ENCODE peak calls at places on chromosomes 13 and 19, in five cellular contexts. V, H, P, G and E are unnamed samples.

GRCh38 chr13:114226088-114226487 is 8.6 kb upstream of the CDC16 start:
- DNase-seq in V (no peak), H (no peak), P (no peak), G (no peak), E (peak)

GRCh38 chr13:100646030-100646673 is 28.4 kb downstream of the TMTC4 start:
- DNase-seq in V (peak), H (peak), P (peak), G (no peak), E (peak)

GRCh38 chr13:60397693-60398437 is 845 bp downstream of the TDRD3 start:
- DNase-seq in V (peak), H (peak), P (no peak), G (no peak), E (peak)

GRCh38 chr19:35142531-35143230 is 374 bp upstream of the FXYD7 start:
- DNase-seq in V (no peak), H (no peak), P (peak), G (no peak), E (peak)

GRCh38 chr13:25097426-25097825 is 1.5 kb downstream of the PABPC3 start:
- DNase-seq in V (no peak), H (no peak), P (no peak), G (no peak), E (no peak)

GRCh38 chr19:48170817-48171347 is 402 bp downstream of the ZSWIM9 start:
- DNase-seq in V (no peak), H (no peak), P (no peak), G (no peak), E (peak)

GRCh38 chr13:114339779-114340534 is 25.7 kb downstream of the CHAMP1 start:
- DNase-seq in V (peak), H (peak), P (no peak), G (no peak), E (peak)

GRCh38 chr13:45184693-45185092 is 16.2 kb downstream of the KCTD4 start:
- DNase-seq in V (no peak), H (no peak), P (no peak), G (no peak), E (no peak)

GRCh38 chr19:3039641-3040077 is 10.6 kb upstream of the TLE2 start:
- DNase-seq in V (no peak), H (peak), P (no peak), G (no peak), E (no peak)

GRCh38 chr13:75226755-75227435 is 255.1 kb downstream of the TBC1D4 start:
- DNase-seq in V (peak), H (no peak), P (no peak), G (no peak), E (no peak)

GRCh38 chr19:3056454-3057016 is 5.8 kb downstream of the TLE5 start:
- DNase-seq in V (no peak), H (no peak), P (no peak), G (no peak), E (no peak)

GRCh38 chr13:102930566-102930965 is 84.7 kb downstream of the ERCC5 start:
- DNase-seq in V (no peak), H (no peak), P (no peak), G (peak), E (no peak)

GRCh38 chr19:29969891-29970290 is 27.9 kb downstream of the URI1 start:
- DNase-seq in V (no peak), H (no peak), P (no peak), G (no peak), E (no peak)

GRCh38 chr13:53408306-53408705 is 379.7 kb downstream of the OLFM4 start:
- DNase-seq in V (no peak), H (no peak), P (no peak), G (no peak), E (no peak)

GRCh38 chr13:33918199-33918932 is 100.4 kb downstream of the RFC3 start:
- DNase-seq in V (peak), H (no peak), P (no peak), G (no peak), E (no peak)

GRCh38 chr19:45254044-45254531 is 3.0 kb downstream of the MARK4 start:
- DNase-seq in V (no peak), H (no peak), P (peak), G (no peak), E (peak)

GRCh38 chr13:28707629-28708427 is 10.9 kb downstream of the SLC46A3 start:
- DNase-seq in V (peak), H (no peak), P (peak), G (peak), E (no peak)

GRCh38 chr13:59801107-59801880 is 362.4 kb downstream of the DIAPH3 start:
- DNase-seq in V (no peak), H (no peak), P (no peak), G (no peak), E (no peak)

GRCh38 chr19:5451494-5451893 is 3.7 kb upstream of the ZNRF4 start:
- DNase-seq in V (no peak), H (no peak), P (no peak), G (no peak), E (no peak)

GRCh38 chr13:36453518-36453917 is 21.2 kb downstream of the CCNA1 start:
- DNase-seq in V (peak), H (no peak), P (no peak), G (no peak), E (no peak)

GRCh38 chr13:113980489-113981064 is 6.7 kb upstream of the C13orf46 start:
- DNase-seq in V (no peak), H (no peak), P (no peak), G (no peak), E (no peak)

GRCh38 chr19:3516675-3517207 is 10.6 kb downstream of the FZR1 start:
- DNase-seq in V (no peak), H (no peak), P (no peak), G (peak), E (peak)

GRCh38 chr19:42069619-42070293 is at the start of gene GRIK5:
- DNase-seq in V (no peak), H (no peak), P (no peak), G (no peak), E (peak)
- TF ChIP-seq SMC3 in V (no peak), H (no peak), P (no peak), G (no peak), E (no peak)

GRCh38 chr19:10729406-10729805 is 11.5 kb downstream of the DNM2 start:
- DNase-seq in V (no peak), H (no peak), P (no peak), G (no peak), E (no peak)
- H3K9ac ChIP-seq in V (no peak), H (no peak), P (no peak), G (no peak), E (no peak)

GRCh38 chr19:18966304-18966703 is 25.3 kb upstream of the HOMER3 start:
- DNase-seq in V (no peak), H (no peak), P (no peak), G (no peak), E (no peak)
- TF ChIP-seq USF2 in V (no peak), H (no peak), P (no peak), G (no peak), E (no peak)

DNA sequence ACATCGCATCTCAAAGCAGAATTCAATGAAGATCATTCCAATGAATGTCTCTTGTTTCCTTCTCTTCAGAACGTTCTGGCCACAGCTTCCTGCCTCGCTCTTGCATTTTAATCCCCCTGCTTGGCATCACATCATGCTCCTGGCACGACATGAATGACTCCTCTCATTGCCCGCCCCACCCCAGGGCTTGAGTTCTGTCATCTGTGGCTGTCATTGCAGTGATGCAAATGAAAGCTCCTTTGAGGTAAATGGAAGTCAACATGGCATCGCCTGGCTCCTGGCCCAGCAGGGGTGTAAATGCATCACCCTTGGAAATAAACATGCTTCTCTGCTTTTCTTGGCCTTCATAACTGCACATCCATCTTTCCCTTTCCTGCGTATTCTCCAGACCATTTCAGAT is 48.6 kb downstream of the SCEL start:
- DNase-seq in V (no peak), H (no peak), P (no peak), G (no peak), E (no peak)
- TF ChIP-seq SMC3 in V (no peak), H (no peak), P (no peak), G (no peak), E (no peak)